ENCODE peak calls at places on chromosomes 1 and 21, in six cellular contexts. One of them, this sample, is unnamed. For H3K9me3, the result is how much of the 10 kb centered on the place peaks cover.

GRCh38 chr1:93414749-93415148 is 33.2 kb upstream of the FNBP1L start:
- DNase-seq in transverse colon: no peak
- DNase-seq in HCT116: no peak
- DNase-seq in K562: no peak
- DNase-seq in tibial nerve: no peak
- DNase-seq in body of pancreas: no peak
- DNase-seq in this sample: no peak

GRCh38 chr1:219416598-219417238 is 196.2 kb downstream of the ZC3H11B start:
- DNase-seq in transverse colon: peak
- DNase-seq in HCT116: peak
- DNase-seq in K562: peak
- DNase-seq in tibial nerve: peak
- DNase-seq in body of pancreas: peak
- DNase-seq in this sample: peak

GRCh38 chr1:151060241-151061011 is at the start of gene MLLT11:
- DNase-seq in transverse colon: peak
- DNase-seq in HCT116: no peak
- DNase-seq in K562: peak
- DNase-seq in tibial nerve: peak
- DNase-seq in body of pancreas: peak
- DNase-seq in this sample: peak

GRCh38 chr1:150931773-150932172 is 5.6 kb downstream of the SETDB1 start:
- DNase-seq in transverse colon: no peak
- DNase-seq in HCT116: no peak
- DNase-seq in K562: no peak
- DNase-seq in tibial nerve: no peak
- DNase-seq in body of pancreas: no peak
- DNase-seq in this sample: no peak

GRCh38 chr1:28508435-28508754 is 2.6 kb downstream of the RCC1 start:
- DNase-seq in transverse colon: no peak
- DNase-seq in HCT116: no peak
- DNase-seq in K562: no peak
- DNase-seq in tibial nerve: no peak
- DNase-seq in body of pancreas: no peak
- DNase-seq in this sample: no peak

GRCh38 chr1:17259233-17259873 is 10.5 kb downstream of the PADI3 start:
- DNase-seq in transverse colon: no peak
- DNase-seq in HCT116: no peak
- DNase-seq in K562: peak
- DNase-seq in tibial nerve: no peak
- DNase-seq in body of pancreas: no peak
- DNase-seq in this sample: no peak

GRCh38 chr1:115641762-115642167 is at the start of gene VANGL1:
- DNase-seq in transverse colon: peak
- DNase-seq in HCT116: no peak
- DNase-seq in K562: peak
- DNase-seq in tibial nerve: no peak
- DNase-seq in body of pancreas: peak
- DNase-seq in this sample: peak

GRCh38 chr1:52520149-52520548 is 32.7 kb downstream of the TUT4 start:
- DNase-seq in transverse colon: no peak
- DNase-seq in HCT116: no peak
- DNase-seq in K562: no peak
- DNase-seq in tibial nerve: no peak
- DNase-seq in body of pancreas: no peak
- DNase-seq in this sample: no peak

GRCh38 chr1:96683931-96684330 is 37.7 kb upstream of the PTBP2 start:
- DNase-seq in transverse colon: no peak
- DNase-seq in HCT116: no peak
- DNase-seq in K562: no peak
- DNase-seq in tibial nerve: no peak
- DNase-seq in body of pancreas: no peak
- DNase-seq in this sample: no peak

GRCh38 chr1:158045639-158046038 is 52.2 kb downstream of the KIRREL1 start:
- DNase-seq in transverse colon: no peak
- DNase-seq in HCT116: no peak
- DNase-seq in K562: no peak
- DNase-seq in tibial nerve: peak
- DNase-seq in body of pancreas: peak
- DNase-seq in this sample: peak

GRCh38 chr1:44698138-44698537 is 23.6 kb downstream of the ARMH1 start:
- DNase-seq in transverse colon: no peak
- DNase-seq in HCT116: no peak
- DNase-seq in K562: no peak
- DNase-seq in tibial nerve: no peak
- DNase-seq in body of pancreas: no peak
- DNase-seq in this sample: no peak

GRCh38 chr1:11429226-11429625 is 49.7 kb upstream of the DISP3 start:
- DNase-seq in transverse colon: no peak
- DNase-seq in HCT116: no peak
- DNase-seq in K562: no peak
- DNase-seq in tibial nerve: no peak
- DNase-seq in body of pancreas: no peak
- DNase-seq in this sample: no peak

GRCh38 chr1:15154480-15155036 is 1.0 kb downstream of the TMEM51 start:
- DNase-seq in transverse colon: peak
- DNase-seq in HCT116: no peak
- DNase-seq in K562: no peak
- DNase-seq in tibial nerve: no peak
- DNase-seq in body of pancreas: peak
- DNase-seq in this sample: peak

GRCh38 chr1:156858959-156859522 is at the start of gene INSRR:
- DNase-seq in transverse colon: no peak
- DNase-seq in HCT116: no peak
- DNase-seq in K562: peak
- DNase-seq in tibial nerve: no peak
- DNase-seq in body of pancreas: peak
- DNase-seq in this sample: peak

GRCh38 chr1:111864862-111865261 is 109.2 kb downstream of the DDX20 start:
- DNase-seq in transverse colon: no peak
- DNase-seq in HCT116: no peak
- DNase-seq in K562: peak
- DNase-seq in tibial nerve: no peak
- DNase-seq in body of pancreas: no peak
- DNase-seq in this sample: no peak

GRCh38 chr1:235682216-235682615 is 32.6 kb upstream of the GNG4 start:
- DNase-seq in transverse colon: no peak
- DNase-seq in HCT116: no peak
- DNase-seq in K562: no peak
- DNase-seq in tibial nerve: no peak
- DNase-seq in body of pancreas: no peak
- DNase-seq in this sample: no peak

GRCh38 chr1:202439308-202439707 is 90.8 kb downstream of the PPP1R12B start:
- DNase-seq in transverse colon: no peak
- DNase-seq in HCT116: no peak
- DNase-seq in K562: no peak
- DNase-seq in tibial nerve: no peak
- DNase-seq in body of pancreas: no peak
- DNase-seq in this sample: no peak

GRCh38 chr1:72705921-72706320 is 423.6 kb upstream of the NEGR1 start:
- DNase-seq in transverse colon: no peak
- DNase-seq in HCT116: no peak
- DNase-seq in K562: no peak
- DNase-seq in tibial nerve: no peak
- DNase-seq in body of pancreas: no peak
- DNase-seq in this sample: no peak

GRCh38 chr1:166167395-166167922 is 658 bp upstream of the FAM78B start:
- DNase-seq in transverse colon: no peak
- DNase-seq in HCT116: no peak
- DNase-seq in K562: no peak
- DNase-seq in tibial nerve: no peak
- DNase-seq in body of pancreas: peak
- DNase-seq in this sample: no peak

GRCh38 chr1:118136511-118136937 is 48.5 kb downstream of the SPAG17 start:
- DNase-seq in transverse colon: no peak
- DNase-seq in HCT116: no peak
- DNase-seq in K562: no peak
- DNase-seq in tibial nerve: no peak
- DNase-seq in body of pancreas: no peak
- DNase-seq in this sample: peak

GRCh38 chr1:21852282-21853129 is 40.4 kb downstream of the LDLRAD2 start:
- DNase-seq in transverse colon: peak
- DNase-seq in HCT116: no peak
- DNase-seq in K562: no peak
- DNase-seq in tibial nerve: no peak
- DNase-seq in body of pancreas: no peak
- DNase-seq in this sample: no peak

GRCh38 chr1:175889044-175889443 is 145.6 kb upstream of the TNR start:
- DNase-seq in transverse colon: no peak
- DNase-seq in HCT116: no peak
- DNase-seq in K562: no peak
- DNase-seq in tibial nerve: no peak
- DNase-seq in body of pancreas: no peak
- DNase-seq in this sample: no peak

GRCh38 chr21:44454747-44455523 is at the start of gene LRRC3:
- DNase-seq in transverse colon: peak
- DNase-seq in HCT116: peak
- DNase-seq in K562: peak
- DNase-seq in tibial nerve: peak
- DNase-seq in body of pancreas: peak
- DNase-seq in this sample: peak

GRCh38 chr1:81802601-81803422 is 2.1 kb downstream of the ADGRL2 start:
- DNase-seq in transverse colon: peak
- DNase-seq in HCT116: no peak
- DNase-seq in K562: no peak
- DNase-seq in tibial nerve: peak
- DNase-seq in body of pancreas: peak
- DNase-seq in this sample: peak

GRCh38 chr1:208205216-208206013 is 38.8 kb downstream of the PLXNA2 start:
- DNase-seq in transverse colon: peak
- DNase-seq in HCT116: no peak
- DNase-seq in K562: no peak
- DNase-seq in tibial nerve: no peak
- DNase-seq in body of pancreas: no peak
- DNase-seq in this sample: no peak

DNA sequence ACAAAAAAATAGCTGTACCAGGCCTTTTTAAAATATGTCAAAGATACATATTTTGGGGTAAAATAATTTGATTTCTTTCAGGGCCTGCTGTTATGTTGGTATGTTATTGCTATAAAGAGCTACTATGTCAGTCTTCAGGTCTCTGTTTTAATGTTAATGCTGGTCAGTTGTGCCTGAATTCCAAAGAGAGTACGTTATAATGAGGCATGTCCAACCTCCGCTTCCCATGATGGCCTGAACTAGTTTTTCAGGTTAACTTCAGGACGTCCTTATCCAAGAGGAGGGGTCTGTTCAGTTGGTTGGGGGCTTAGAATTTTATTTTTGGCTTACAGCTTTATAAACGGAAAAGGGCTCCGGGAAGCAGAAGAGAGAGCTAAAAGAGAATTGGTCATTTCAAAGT is 34.9 kb upstream of the LYPD8 start:
- DNase-seq in transverse colon: no peak
- DNase-seq in HCT116: no peak
- DNase-seq in K562: no peak
- DNase-seq in tibial nerve: no peak
- DNase-seq in body of pancreas: no peak
- DNase-seq in this sample: no peak
- H3K9me3 ChIP-seq in transverse colon: under half
- H3K9me3 ChIP-seq in HCT116: under half
- H3K9me3 ChIP-seq in K562: under half
- H3K9me3 ChIP-seq in tibial nerve: under half
- H3K9me3 ChIP-seq in body of pancreas: under half
- H3K9me3 ChIP-seq in this sample: under half

DNA sequence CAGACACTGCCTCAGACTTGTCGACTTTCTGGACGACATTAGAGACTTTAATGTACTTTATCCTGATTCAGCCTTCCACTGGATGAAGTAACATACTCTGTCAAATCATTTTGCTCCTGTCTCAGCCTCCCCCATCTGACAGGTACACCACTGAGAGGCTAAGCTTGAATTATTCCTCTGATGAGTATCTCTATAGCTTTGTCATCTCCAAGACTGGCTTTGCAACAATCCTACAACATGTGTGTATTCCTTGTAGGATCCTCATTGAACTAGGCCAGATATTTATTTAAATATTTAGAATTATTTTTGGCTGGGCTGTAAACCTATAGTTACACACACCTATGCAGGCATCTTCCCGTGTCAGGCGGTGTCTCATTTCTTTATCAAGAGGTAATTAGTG is 1.1 kb upstream of the TRIM58 start:
- DNase-seq in transverse colon: no peak
- DNase-seq in HCT116: no peak
- DNase-seq in K562: no peak
- DNase-seq in tibial nerve: no peak
- DNase-seq in body of pancreas: no peak
- DNase-seq in this sample: no peak
- TF ChIP-seq POLR2A in transverse colon: no peak
- TF ChIP-seq POLR2A in HCT116: no peak
- TF ChIP-seq POLR2A in K562: no peak
- TF ChIP-seq POLR2A in tibial nerve: no peak
- TF ChIP-seq POLR2A in body of pancreas: no peak
- TF ChIP-seq POLR2A in this sample: no peak

DNA sequence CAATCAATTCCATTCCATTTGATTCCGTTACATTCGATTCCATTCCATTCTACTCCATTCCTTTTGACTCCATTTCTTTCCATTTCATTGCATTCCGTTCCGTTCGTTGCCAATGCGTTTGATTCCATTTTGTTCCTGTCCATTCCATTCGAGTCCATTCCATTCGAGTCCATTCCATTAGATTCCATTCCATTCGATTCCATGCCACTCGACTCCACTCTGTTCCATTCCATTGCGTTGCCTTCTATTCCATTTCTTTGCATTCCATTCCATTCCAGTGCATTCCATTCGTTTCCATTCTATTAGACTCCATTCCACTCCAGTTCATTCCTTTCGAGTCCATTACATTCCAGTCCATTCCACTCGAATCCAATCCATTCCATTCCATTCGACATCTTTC is 2587.5 kb upstream of the TPTE start:
- DNase-seq in transverse colon: no peak
- DNase-seq in HCT116: no peak
- DNase-seq in K562: no peak
- DNase-seq in tibial nerve: no peak
- DNase-seq in body of pancreas: no peak
- DNase-seq in this sample: no peak
- H3K9me3 ChIP-seq in transverse colon: half or more
- H3K9me3 ChIP-seq in HCT116: half or more
- H3K9me3 ChIP-seq in K562: under half
- H3K9me3 ChIP-seq in tibial nerve: under half
- H3K9me3 ChIP-seq in body of pancreas: half or more
- H3K9me3 ChIP-seq in this sample: under half

DNA sequence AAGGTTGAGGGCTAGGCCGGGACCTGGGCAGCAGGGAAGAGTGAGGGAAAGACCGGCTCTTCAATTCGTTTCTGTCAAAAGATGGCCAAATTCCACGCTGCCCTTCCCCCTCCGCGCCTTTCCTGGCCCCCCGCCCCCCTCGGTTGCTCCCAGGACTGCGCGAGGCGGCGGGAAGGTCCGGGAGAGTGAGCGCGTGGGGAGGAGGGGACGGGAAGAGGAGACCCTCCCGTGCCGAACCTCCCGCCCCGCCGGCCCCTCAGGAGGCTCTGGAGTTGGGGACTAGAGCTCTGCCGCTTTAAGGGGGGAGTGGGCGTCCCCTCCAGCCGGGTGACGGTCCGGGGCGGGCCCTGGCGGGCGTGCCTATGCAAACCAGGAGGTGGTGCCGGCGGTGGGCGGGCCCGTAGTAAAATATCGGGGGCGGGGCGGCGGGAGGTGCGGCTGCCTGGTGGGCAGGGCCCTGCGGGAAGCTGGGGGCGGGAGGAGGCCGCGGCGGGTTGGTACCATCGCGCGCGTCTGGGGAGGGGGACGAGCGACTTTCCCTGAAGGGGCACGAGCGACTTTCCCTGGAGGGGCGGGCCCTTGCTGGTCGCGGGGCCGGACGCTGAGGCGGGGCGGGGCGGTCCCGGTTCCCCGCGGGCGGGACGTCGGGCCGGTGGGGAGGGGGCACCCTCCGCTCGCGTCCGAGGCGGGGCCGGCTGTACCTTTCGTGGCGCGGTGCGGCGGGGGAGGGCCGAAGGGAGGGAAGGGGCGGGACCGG is 58.2 kb downstream of the BCL9 start:
- DNase-seq in transverse colon: peak
- DNase-seq in HCT116: peak
- DNase-seq in K562: peak
- DNase-seq in tibial nerve: peak
- DNase-seq in body of pancreas: peak
- DNase-seq in this sample: peak
- TF ChIP-seq POLR2A in transverse colon: peak
- TF ChIP-seq POLR2A in HCT116: no peak
- TF ChIP-seq POLR2A in K562: no peak
- TF ChIP-seq POLR2A in tibial nerve: peak
- TF ChIP-seq POLR2A in body of pancreas: peak
- TF ChIP-seq POLR2A in this sample: peak

This sample was measured in uterus.